ENCODE peak calls at places on chromosomes 2 and 18, in seven cellular contexts. One of them, this sample, is unnamed.

GRCh38 chr2:159939946-159940345 is 122.5 kb downstream of the PLA2R1 start:
- DNase-seq in NCI-H1105 treated with DMSO at 0.1 percent for 48 hours: peak
- DNase-seq in neural progenitor cell: no peak
- DNase-seq in activated T-cell treated with anti-CD3 and anti-CD28 coated beads, Interleukin-2, amount 50 U/mL, for 72 hours: no peak
- DNase-seq in NB4: peak
- DNase-seq in LoVo: no peak
- DNase-seq in NCI-H226: no peak
- DNase-seq in this sample: no peak

GRCh38 chr2:98020516-98020915 is 24.8 kb upstream of the TMEM131 start:
- DNase-seq in NCI-H226: no peak
- DNase-seq in LoVo: peak
- DNase-seq in neural progenitor cell: no peak
- DNase-seq in NCI-H1105 treated with DMSO at 0.1 percent for 48 hours: no peak
- DNase-seq in activated T-cell treated with anti-CD3 and anti-CD28 coated beads, Interleukin-2, amount 50 U/mL, for 72 hours: no peak
- DNase-seq in NB4: no peak
- DNase-seq in this sample: no peak

GRCh38 chr2:205759286-205759685 is 77.0 kb downstream of the NRP2 start:
- DNase-seq in neural progenitor cell: no peak
- DNase-seq in NB4: no peak
- DNase-seq in activated T-cell treated with anti-CD3 and anti-CD28 coated beads, Interleukin-2, amount 50 U/mL, for 72 hours: no peak
- DNase-seq in LoVo: no peak
- DNase-seq in NCI-H1105 treated with DMSO at 0.1 percent for 48 hours: no peak
- DNase-seq in NCI-H226: no peak
- DNase-seq in this sample: no peak

GRCh38 chr2:161059388-161059787 is 100.8 kb upstream of the TANK start:
- DNase-seq in NCI-H1105 treated with DMSO at 0.1 percent for 48 hours: no peak
- DNase-seq in LoVo: no peak
- DNase-seq in NB4: no peak
- DNase-seq in NCI-H226: no peak
- DNase-seq in neural progenitor cell: no peak
- DNase-seq in activated T-cell treated with anti-CD3 and anti-CD28 coated beads, Interleukin-2, amount 50 U/mL, for 72 hours: no peak
- DNase-seq in this sample: no peak

GRCh38 chr2:20444993-20445910 is 1.6 kb upstream of the RHOB start:
- DNase-seq in LoVo: no peak
- DNase-seq in NCI-H1105 treated with DMSO at 0.1 percent for 48 hours: no peak
- DNase-seq in NCI-H226: no peak
- DNase-seq in neural progenitor cell: no peak
- DNase-seq in activated T-cell treated with anti-CD3 and anti-CD28 coated beads, Interleukin-2, amount 50 U/mL, for 72 hours: no peak
- DNase-seq in NB4: no peak
- DNase-seq in this sample: no peak

GRCh38 chr18:44568343-44568742 is 112.3 kb upstream of the SETBP1 start:
- DNase-seq in neural progenitor cell: no peak
- DNase-seq in NB4: no peak
- DNase-seq in NCI-H1105 treated with DMSO at 0.1 percent for 48 hours: no peak
- DNase-seq in NCI-H226: no peak
- DNase-seq in activated T-cell treated with anti-CD3 and anti-CD28 coated beads, Interleukin-2, amount 50 U/mL, for 72 hours: no peak
- DNase-seq in LoVo: no peak
- DNase-seq in this sample: no peak

GRCh38 chr2:240933048-240933965 is 27.2 kb downstream of the CROCC2 start:
- DNase-seq in neural progenitor cell: no peak
- DNase-seq in NB4: no peak
- DNase-seq in NCI-H226: no peak
- DNase-seq in NCI-H1105 treated with DMSO at 0.1 percent for 48 hours: no peak
- DNase-seq in activated T-cell treated with anti-CD3 and anti-CD28 coated beads, Interleukin-2, amount 50 U/mL, for 72 hours: no peak
- DNase-seq in LoVo: no peak
- DNase-seq in this sample: peak

GRCh38 chr2:20282916-20283592 is 58.1 kb upstream of the SDC1 start:
- DNase-seq in neural progenitor cell: no peak
- DNase-seq in NCI-H226: no peak
- DNase-seq in LoVo: no peak
- DNase-seq in NB4: no peak
- DNase-seq in activated T-cell treated with anti-CD3 and anti-CD28 coated beads, Interleukin-2, amount 50 U/mL, for 72 hours: no peak
- DNase-seq in NCI-H1105 treated with DMSO at 0.1 percent for 48 hours: peak
- DNase-seq in this sample: no peak

GRCh38 chr2:98869272-98869641 is 66.8 kb downstream of the CRACDL start:
- DNase-seq in NCI-H1105 treated with DMSO at 0.1 percent for 48 hours: peak
- DNase-seq in activated T-cell treated with anti-CD3 and anti-CD28 coated beads, Interleukin-2, amount 50 U/mL, for 72 hours: no peak
- DNase-seq in neural progenitor cell: no peak
- DNase-seq in LoVo: peak
- DNase-seq in NB4: no peak
- DNase-seq in NCI-H226: peak
- DNase-seq in this sample: no peak

GRCh38 chr2:234595829-234596228 is 98.9 kb upstream of the ARL4C start:
- DNase-seq in NB4: no peak
- DNase-seq in LoVo: no peak
- DNase-seq in neural progenitor cell: no peak
- DNase-seq in NCI-H1105 treated with DMSO at 0.1 percent for 48 hours: no peak
- DNase-seq in activated T-cell treated with anti-CD3 and anti-CD28 coated beads, Interleukin-2, amount 50 U/mL, for 72 hours: no peak
- DNase-seq in NCI-H226: no peak
- DNase-seq in this sample: no peak

GRCh38 chr2:158598856-158599517 is 142.2 kb downstream of the PKP4 start:
- DNase-seq in activated T-cell treated with anti-CD3 and anti-CD28 coated beads, Interleukin-2, amount 50 U/mL, for 72 hours: no peak
- DNase-seq in NCI-H1105 treated with DMSO at 0.1 percent for 48 hours: no peak
- DNase-seq in NCI-H226: no peak
- DNase-seq in neural progenitor cell: no peak
- DNase-seq in LoVo: no peak
- DNase-seq in NB4: no peak
- DNase-seq in this sample: no peak

GRCh38 chr2:179661986-179662385 is 199.4 kb downstream of the ZNF385B start:
- DNase-seq in NB4: no peak
- DNase-seq in NCI-H1105 treated with DMSO at 0.1 percent for 48 hours: no peak
- DNase-seq in activated T-cell treated with anti-CD3 and anti-CD28 coated beads, Interleukin-2, amount 50 U/mL, for 72 hours: no peak
- DNase-seq in LoVo: no peak
- DNase-seq in NCI-H226: no peak
- DNase-seq in neural progenitor cell: no peak
- DNase-seq in this sample: no peak

GRCh38 chr2:225164406-225165048 is 122.3 kb upstream of the DOCK10 start:
- DNase-seq in NB4: peak
- DNase-seq in NCI-H226: no peak
- DNase-seq in LoVo: no peak
- DNase-seq in neural progenitor cell: no peak
- DNase-seq in activated T-cell treated with anti-CD3 and anti-CD28 coated beads, Interleukin-2, amount 50 U/mL, for 72 hours: no peak
- DNase-seq in NCI-H1105 treated with DMSO at 0.1 percent for 48 hours: no peak
- DNase-seq in this sample: no peak

GRCh38 chr2:220396287-220396686 is 768.9 kb downstream of the SLC4A3 start:
- DNase-seq in neural progenitor cell: no peak
- DNase-seq in NB4: no peak
- DNase-seq in activated T-cell treated with anti-CD3 and anti-CD28 coated beads, Interleukin-2, amount 50 U/mL, for 72 hours: no peak
- DNase-seq in LoVo: no peak
- DNase-seq in NCI-H226: peak
- DNase-seq in NCI-H1105 treated with DMSO at 0.1 percent for 48 hours: no peak
- DNase-seq in this sample: no peak

GRCh38 chr2:68931149-68931711 is 21.5 kb downstream of the GKN2 start:
- DNase-seq in activated T-cell treated with anti-CD3 and anti-CD28 coated beads, Interleukin-2, amount 50 U/mL, for 72 hours: no peak
- DNase-seq in NCI-H1105 treated with DMSO at 0.1 percent for 48 hours: no peak
- DNase-seq in NB4: no peak
- DNase-seq in NCI-H226: no peak
- DNase-seq in LoVo: no peak
- DNase-seq in neural progenitor cell: no peak
- DNase-seq in this sample: no peak

GRCh38 chr2:95307036-95307435 is 9.9 kb downstream of the KCNIP3 start:
- DNase-seq in activated T-cell treated with anti-CD3 and anti-CD28 coated beads, Interleukin-2, amount 50 U/mL, for 72 hours: no peak
- DNase-seq in NCI-H1105 treated with DMSO at 0.1 percent for 48 hours: no peak
- DNase-seq in NCI-H226: no peak
- DNase-seq in NB4: no peak
- DNase-seq in LoVo: no peak
- DNase-seq in neural progenitor cell: no peak
- DNase-seq in this sample: no peak

GRCh38 chr2:239770240-239770639 is 254.9 kb downstream of the NDUFA10 start:
- DNase-seq in activated T-cell treated with anti-CD3 and anti-CD28 coated beads, Interleukin-2, amount 50 U/mL, for 72 hours: no peak
- DNase-seq in NCI-H1105 treated with DMSO at 0.1 percent for 48 hours: no peak
- DNase-seq in NCI-H226: no peak
- DNase-seq in LoVo: no peak
- DNase-seq in NB4: no peak
- DNase-seq in neural progenitor cell: no peak
- DNase-seq in this sample: no peak

GRCh38 chr2:15719566-15720313 is 128.1 kb downstream of the DDX1 start:
- DNase-seq in LoVo: no peak
- DNase-seq in activated T-cell treated with anti-CD3 and anti-CD28 coated beads, Interleukin-2, amount 50 U/mL, for 72 hours: no peak
- DNase-seq in NB4: no peak
- DNase-seq in NCI-H226: no peak
- DNase-seq in NCI-H1105 treated with DMSO at 0.1 percent for 48 hours: no peak
- DNase-seq in neural progenitor cell: no peak
- DNase-seq in this sample: no peak

GRCh38 chr2:40470817-40471809 is 19.2 kb upstream of the SLC8A1 start:
- DNase-seq in NCI-H226: no peak
- DNase-seq in neural progenitor cell: no peak
- DNase-seq in activated T-cell treated with anti-CD3 and anti-CD28 coated beads, Interleukin-2, amount 50 U/mL, for 72 hours: no peak
- DNase-seq in LoVo: no peak
- DNase-seq in NCI-H1105 treated with DMSO at 0.1 percent for 48 hours: no peak
- DNase-seq in NB4: no peak
- DNase-seq in this sample: no peak

GRCh38 chr2:129726271-129726670 is 253.2 kb upstream of the RAB6C start:
- DNase-seq in NCI-H226: no peak
- DNase-seq in NCI-H1105 treated with DMSO at 0.1 percent for 48 hours: no peak
- DNase-seq in LoVo: no peak
- DNase-seq in activated T-cell treated with anti-CD3 and anti-CD28 coated beads, Interleukin-2, amount 50 U/mL, for 72 hours: no peak
- DNase-seq in neural progenitor cell: no peak
- DNase-seq in NB4: no peak
- DNase-seq in this sample: no peak

GRCh38 chr2:54416938-54417337 is 39.2 kb upstream of the SPTBN1 start:
- DNase-seq in LoVo: no peak
- DNase-seq in neural progenitor cell: no peak
- DNase-seq in NCI-H226: no peak
- DNase-seq in activated T-cell treated with anti-CD3 and anti-CD28 coated beads, Interleukin-2, amount 50 U/mL, for 72 hours: no peak
- DNase-seq in NCI-H1105 treated with DMSO at 0.1 percent for 48 hours: no peak
- DNase-seq in NB4: no peak
- DNase-seq in this sample: no peak

GRCh38 chr2:171141320-171141719 is 19.4 kb downstream of the TLK1 start:
- DNase-seq in neural progenitor cell: no peak
- DNase-seq in NCI-H1105 treated with DMSO at 0.1 percent for 48 hours: no peak
- DNase-seq in NCI-H226: no peak
- DNase-seq in LoVo: no peak
- DNase-seq in NB4: no peak
- DNase-seq in activated T-cell treated with anti-CD3 and anti-CD28 coated beads, Interleukin-2, amount 50 U/mL, for 72 hours: no peak
- DNase-seq in this sample: no peak

GRCh38 chr18:33532978-33533377 is 45.0 kb upstream of the ASXL3 start:
- DNase-seq in activated T-cell treated with anti-CD3 and anti-CD28 coated beads, Interleukin-2, amount 50 U/mL, for 72 hours: no peak
- DNase-seq in NB4: no peak
- DNase-seq in NCI-H1105 treated with DMSO at 0.1 percent for 48 hours: no peak
- DNase-seq in NCI-H226: no peak
- DNase-seq in LoVo: peak
- DNase-seq in neural progenitor cell: no peak
- DNase-seq in this sample: no peak

GRCh38 chr2:118847447-118848172 is at the start of gene EN1:
- DNase-seq in NCI-H226: peak
- DNase-seq in LoVo: peak
- DNase-seq in neural progenitor cell: peak
- DNase-seq in NB4: no peak
- DNase-seq in NCI-H1105 treated with DMSO at 0.1 percent for 48 hours: peak
- DNase-seq in activated T-cell treated with anti-CD3 and anti-CD28 coated beads, Interleukin-2, amount 50 U/mL, for 72 hours: peak
- DNase-seq in this sample: peak

GRCh38 chr18:51724790-51725721 is 527.6 kb upstream of the MEX3C start:
- DNase-seq in neural progenitor cell: no peak
- DNase-seq in LoVo: no peak
- DNase-seq in activated T-cell treated with anti-CD3 and anti-CD28 coated beads, Interleukin-2, amount 50 U/mL, for 72 hours: no peak
- DNase-seq in NCI-H1105 treated with DMSO at 0.1 percent for 48 hours: no peak
- DNase-seq in NB4: peak
- DNase-seq in NCI-H226: no peak
- DNase-seq in this sample: no peak

GRCh38 chr2:126782648-126783047 is 116.0 kb upstream of the TEX51 start:
- DNase-seq in NB4: no peak
- DNase-seq in NCI-H1105 treated with DMSO at 0.1 percent for 48 hours: no peak
- DNase-seq in LoVo: no peak
- DNase-seq in activated T-cell treated with anti-CD3 and anti-CD28 coated beads, Interleukin-2, amount 50 U/mL, for 72 hours: no peak
- DNase-seq in neural progenitor cell: no peak
- DNase-seq in NCI-H226: no peak
- DNase-seq in this sample: no peak

GRCh38 chr2:131034122-131035051 is 58.9 kb downstream of the FAM168B start:
- DNase-seq in neural progenitor cell: peak
- DNase-seq in NB4: no peak
- DNase-seq in NCI-H226: no peak
- DNase-seq in LoVo: no peak
- DNase-seq in NCI-H1105 treated with DMSO at 0.1 percent for 48 hours: peak
- DNase-seq in activated T-cell treated with anti-CD3 and anti-CD28 coated beads, Interleukin-2, amount 50 U/mL, for 72 hours: no peak
- DNase-seq in this sample: peak

GRCh38 chr2:228157841-228158240 is 23.6 kb downstream of the SPHKAP start:
- DNase-seq in NCI-H226: no peak
- DNase-seq in NB4: no peak
- DNase-seq in activated T-cell treated with anti-CD3 and anti-CD28 coated beads, Interleukin-2, amount 50 U/mL, for 72 hours: no peak
- DNase-seq in LoVo: no peak
- DNase-seq in NCI-H1105 treated with DMSO at 0.1 percent for 48 hours: no peak
- DNase-seq in neural progenitor cell: no peak
- DNase-seq in this sample: no peak